ENCODE peak calls at places on chromosomes 12 and 14, in seven cellular contexts. W is CD8-positive, alpha-beta memory T cell; G is retina; N is PC-3; E is NCI-H510A; V is stimulated activated CD8-positive, alpha-beta memory T cell treated with anti-CD3 and anti-CD28 coated beads, Interleukin-4, amount 100 ng/mL, for 1 hour; A is omental fat pad. K is an unnamed sample.

GRCh38 chr12:63276537-63277365 is 125.8 kb upstream of the AVPR1A start:
- DNase-seq in W (no peak), G (peak; percentile 38), N (peak; percentile 77), E (peak; percentile 8), V (no peak), A (no peak), K (peak; percentile 33)

GRCh38 chr12:49956663-49957569 is 4.8 kb upstream of the AQP5 start:
- DNase-seq in W (no peak), G (no peak), N (no peak), E (no peak), V (no peak), A (no peak), K (no peak)

GRCh38 chr14:63290741-63291286 is 27.9 kb downstream of the GPHB5 start:
- DNase-seq in W (no peak), G (no peak), N (no peak), E (no peak), V (no peak), A (no peak), K (no peak)

GRCh38 chr14:53851394-53852056 is 105.1 kb downstream of the BMP4 start:
- DNase-seq in W (no peak), G (no peak), N (peak; percentile 19), E (no peak), V (no peak), A (no peak), K (no peak)

GRCh38 chr12:112130461-112130998 is 5.2 kb downstream of the TRAFD1 start:
- DNase-seq in W (no peak), G (no peak), N (no peak), E (no peak), V (no peak), A (no peak), K (no peak)

GRCh38 chr12:25423355-25423754 is 129.7 kb downstream of the LMNTD1 start:
- DNase-seq in W (no peak), G (no peak), N (no peak), E (no peak), V (no peak), A (no peak), K (peak; percentile 57)

GRCh38 chr14:81384900-81385299 is 15.2 kb downstream of the STON2 start:
- DNase-seq in W (no peak), G (peak; percentile 85), N (peak; percentile 62), E (no peak), V (no peak), A (no peak), K (peak; percentile 93)

GRCh38 chr12:42482086-42482819 is 107.3 kb downstream of the PRICKLE1 start:
- DNase-seq in W (no peak), G (no peak), N (peak; percentile 69), E (no peak), V (no peak), A (peak; percentile 27), K (peak; percentile 56)

GRCh38 chr12:109693160-109693559 is 20.5 kb upstream of the FAM222A start:
- DNase-seq in W (no peak), G (no peak), N (no peak), E (no peak), V (no peak), A (no peak), K (no peak)

GRCh38 chr12:78494911-78495310 is 369.7 kb upstream of the SYT1 start:
- DNase-seq in W (no peak), G (no peak), N (no peak), E (no peak), V (no peak), A (no peak), K (peak; percentile 58)

GRCh38 chr14:36505193-36505815 is 14.7 kb downstream of the NKX2-1 start:
- DNase-seq in W (no peak), G (peak; percentile 75), N (no peak), E (peak; percentile 45), V (no peak), A (no peak), K (peak; percentile 47)

GRCh38 chr14:58151701-58152568 is at the start of gene ARMH4:
- DNase-seq in W (peak; percentile 80), G (peak; percentile 91), N (peak; percentile 98), E (peak; percentile 91), V (peak; percentile 28), A (peak; percentile 28), K (peak; percentile 95)

GRCh38 chr14:50020799-50021198 is 95.6 kb downstream of the VCPKMT start:
- DNase-seq in W (no peak), G (no peak), N (no peak), E (no peak), V (no peak), A (no peak), K (no peak)

GRCh38 chr12:131755305-131756113 is 44.6 kb downstream of the SFSWAP start:
- DNase-seq in W (no peak), G (no peak), N (peak; percentile 61), E (no peak), V (no peak), A (no peak), K (no peak)

GRCh38 chr14:104978774-104979691 is 859 bp upstream of the AHNAK2 start:
- DNase-seq in W (peak; percentile 45), G (peak; percentile 67), N (no peak), E (no peak), V (no peak), A (no peak), K (no peak)

GRCh38 chr12:106138646-106139421 is at the start of gene NUAK1:
- DNase-seq in W (no peak), G (peak; percentile 88), N (peak; percentile 54), E (peak; percentile 35), V (no peak), A (no peak), K (peak; percentile 94)

GRCh38 chr14:21016791-21017190 is 8.1 kb downstream of the NDRG2 start:
- DNase-seq in W (no peak), G (no peak), N (no peak), E (no peak), V (no peak), A (no peak), K (no peak)

GRCh38 chr12:67802723-67803122 is 154.2 kb downstream of the DYRK2 start:
- DNase-seq in W (no peak), G (no peak), N (no peak), E (no peak), V (no peak), A (no peak), K (no peak)

GRCh38 chr14:104567141-104567956 is 12.2 kb upstream of the C14orf180 start:
- DNase-seq in W (no peak), G (no peak), N (no peak), E (no peak), V (no peak), A (no peak), K (no peak)

GRCh38 chr12:32120419-32120818 is 13.8 kb downstream of the BICD1 start:
- DNase-seq in W (no peak), G (no peak), N (no peak), E (no peak), V (no peak), A (no peak), K (peak; percentile 16)

GRCh38 chr12:67742461-67742860 is 93.9 kb downstream of the DYRK2 start:
- DNase-seq in W (no peak), G (no peak), N (no peak), E (no peak), V (no peak), A (no peak), K (no peak)

GRCh38 chr12:129550353-129550752 is 353.5 kb downstream of the TMEM132D start:
- DNase-seq in W (no peak), G (no peak), N (no peak), E (peak; percentile 96), V (no peak), A (no peak), K (peak; percentile 40)

GRCh38 chr12:6782119-6782518 is 7.2 kb upstream of the CD4 start:
- DNase-seq in W (no peak), G (no peak), N (no peak), E (no peak), V (no peak), A (no peak), K (no peak)

GRCh38 chr14:89851031-89851430 is 103.5 kb downstream of the EFCAB11 start:
- DNase-seq in W (no peak), G (no peak), N (no peak), E (peak; percentile 8), V (no peak), A (no peak), K (peak; percentile 7)

GRCh38 chr14:102848830-102849521 is 71.7 kb downstream of the TRAF3 start:
- DNase-seq in W (no peak), G (no peak), N (no peak), E (no peak), V (no peak), A (no peak), K (no peak)

GRCh38 chr14:71731096-71731495 is 201.1 kb upstream of the RGS6 start:
- DNase-seq in W (no peak), G (no peak), N (no peak), E (no peak), V (no peak), A (no peak), K (no peak)

GRCh38 chr12:105672576-105672975 is 342.1 kb downstream of the C12orf75 start:
- DNase-seq in W (no peak), G (no peak), N (no peak), E (no peak), V (no peak), A (no peak), K (no peak)

GRCh38 chr12:133058203-133059125 is 21.2 kb downstream of the ZNF84 start:
- DNase-seq in W (no peak), G (no peak), N (peak; percentile 2), E (no peak), V (no peak), A (no peak), K (peak; percentile 7)

K was measured in astrocyte of the hippocampus.